ENCODE peak calls at places on chromosomes 4 and X, in four cellular contexts. K is GM19239, P is nucleus accumbens, O is posterior cingulate gyrus. G is an unnamed sample.

GRCh38 chr4:112284662-112285411 is 867 bp downstream of the TIFA start:
- DNase-seq in O (no peak), P (no peak), K (no peak), G (no peak)

GRCh38 chr4:52950226-52950625 is 88.1 kb downstream of the RASL11B start:
- DNase-seq in O (no peak), K (no peak), P (no peak), G (no peak)

GRCh38 chr4:79209822-79210635 is 115.8 kb downstream of the NAA11 start:
- DNase-seq in K (no peak), P (no peak), O (no peak), G (no peak)

GRCh38 chrX:43279341-43279808 is 376.7 kb upstream of the MAOA start:
- DNase-seq in K (no peak), O (no peak), P (no peak), G (no peak)

GRCh38 chrX:48919360-48919821 is 567 bp upstream of the PIM2 start:
- DNase-seq in K (no peak), O (no peak), P (no peak), G (no peak)

GRCh38 chrX:134236690-134237362 is at the start of gene CCDC160:
- DNase-seq in O (peak), K (no peak), P (peak), G (peak)

GRCh38 chr4:13844740-13845139 is 217.2 kb upstream of the BOD1L1 start:
- DNase-seq in O (no peak), K (no peak), P (no peak), G (no peak)

GRCh38 chrX:40079572-40079971 is 18.2 kb downstream of the BCOR start:
- DNase-seq in O (no peak), K (no peak), P (no peak), G (no peak)

GRCh38 chr4:149790172-149790907 is 25.3 kb downstream of the IQCM start:
- DNase-seq in K (no peak), O (no peak), P (no peak), G (no peak)

GRCh38 chr4:88866862-88867550 is 169.4 kb upstream of the NAP1L5 start:
- DNase-seq in K (no peak), P (no peak), O (no peak), G (no peak)

GRCh38 chrX:67094061-67094460 is 449.8 kb upstream of the AR start:
- DNase-seq in K (no peak), O (no peak), P (no peak), G (no peak)

GRCh38 chrX:121958886-121959285 is 911.5 kb downstream of the GLUD2 start:
- DNase-seq in P (no peak), K (no peak), O (no peak), G (no peak)

GRCh38 chr4:576991-577498 is 950 bp upstream of the TMEM271 start:
- DNase-seq in O (no peak), P (no peak), K (no peak), G (no peak)

GRCh38 chrX:24395775-24396174 is 35.3 kb downstream of the SUPT20HL1 start:
- DNase-seq in O (peak), K (peak), P (peak), G (peak)

GRCh38 chrX:132837126-132837525 is 121.3 kb downstream of the HS6ST2 start:
- DNase-seq in K (no peak), P (no peak), O (no peak), G (no peak)

GRCh38 chr4:141350122-141350904 is 129.6 kb downstream of the ZNF330 start:
- DNase-seq in P (no peak), O (no peak), K (no peak), G (no peak)

GRCh38 chrX:119502727-119503483 is 34.7 kb downstream of the SLC25A5 start:
- DNase-seq in P (no peak), K (no peak), O (no peak), G (no peak)

GRCh38 chrX:2589186-2590020 is 88.6 kb upstream of the DHRSX start:
- DNase-seq in K (no peak), O (no peak), P (no peak), G (no peak)

GRCh38 chr4:176191974-176192373 is 3.4 kb downstream of the SPATA4 start:
- DNase-seq in O (no peak), K (no peak), P (no peak), G (no peak)

GRCh38 chrX:3124041-3124440 is 82.8 kb downstream of the ARSF start:
- DNase-seq in P (no peak), K (no peak), O (no peak), G (no peak)

G was measured in progenitor cell of endocrine pancreas.